ENCODE peak calls at places on chromosomes 5 and 9, in four cellular contexts. T, L, N and C are unnamed samples.

GRCh38 chr9:107465467-107466451 is 23.8 kb downstream of the KLF4 start:
- DNase-seq in T (peak; percentile 65), L (no peak), N (no peak), C (no peak)

GRCh38 chr5:116478461-116478860 is 96.2 kb downstream of the SEMA6A start:
- DNase-seq in T (no peak), L (no peak), N (no peak), C (no peak)

GRCh38 chr5:112254303-112254702 is 164.8 kb downstream of the EPB41L4A start:
- DNase-seq in T (no peak), L (no peak), N (no peak), C (no peak)

GRCh38 chr5:72210913-72211670 is 103.8 kb downstream of the MAP1B start:
- DNase-seq in T (peak; percentile 87), L (no peak), N (no peak), C (peak; percentile 82)

GRCh38 chr9:122374885-122375420 is 4.1 kb downstream of the PTGS1 start:
- DNase-seq in T (peak; percentile 40), L (no peak), N (peak; percentile 31), C (no peak)

GRCh38 chr5:112784726-112785125 is 47.0 kb downstream of the APC start:
- DNase-seq in T (no peak), L (no peak), N (no peak), C (no peak)

GRCh38 chr5:88536146-88536545 is 267.5 kb upstream of the TMEM161B start:
- DNase-seq in T (peak; percentile 11), L (no peak), N (peak; percentile 5), C (no peak)

GRCh38 chr5:137199966-137200365 is 299.2 kb downstream of the SPOCK1 start:
- DNase-seq in T (peak; percentile 63), L (no peak), N (no peak), C (no peak)

GRCh38 chr9:83013867-83014605 is 48.9 kb downstream of the RASEF start:
- DNase-seq in T (peak; percentile 89), L (no peak), N (no peak), C (no peak)

GRCh38 chr5:75362474-75362975 is 25.5 kb downstream of the HMGCR start:
- DNase-seq in T (no peak), L (no peak), N (no peak), C (no peak)

GRCh38 chr5:110900829-110901228 is 162.0 kb downstream of the SLC25A46 start:
- DNase-seq in T (peak; percentile 91), L (no peak), N (no peak), C (no peak)

GRCh38 chr5:173010021-173010420 is 26.4 kb downstream of the ATP6V0E1 start:
- DNase-seq in T (peak; percentile 28), L (no peak), N (no peak), C (no peak)

GRCh38 chr9:98905015-98905414 is 38.7 kb upstream of the COL15A1 start:
- DNase-seq in T (no peak), L (no peak), N (no peak), C (no peak)

GRCh38 chr5:135208555-135209494 is 174.8 kb upstream of the PITX1 start:
- DNase-seq in T (peak; percentile 98), L (no peak), N (peak; percentile 87), C (peak; percentile 72)

GRCh38 chr5:150164640-150165039 is 1.9 kb upstream of the CDX1 start:
- DNase-seq in T (no peak), L (no peak), N (no peak), C (no peak)

GRCh38 chr5:31990701-31991110 is 183.4 kb downstream of the GOLPH3 start:
- DNase-seq in T (peak; percentile 85), L (no peak), N (peak; percentile 72), C (no peak)

GRCh38 chr9:127711831-127712274 is 3.6 kb downstream of the PTRH1 start:
- DNase-seq in T (no peak), L (no peak), N (no peak), C (no peak)

GRCh38 chr5:173753307-173754168 is 134.6 kb upstream of the CPEB4 start:
- DNase-seq in T (no peak), L (no peak), N (no peak), C (no peak)

GRCh38 chr5:172235132-172235780 is 41.3 kb downstream of the EFCAB9 start:
- DNase-seq in T (no peak), L (no peak), N (no peak), C (no peak)

GRCh38 chr5:68740204-68740910 is 353.5 kb upstream of the SLC30A5 start:
- DNase-seq in T (no peak), L (no peak), N (no peak), C (no peak)

GRCh38 chr5:113367586-113367985 is 67.2 kb downstream of the TSSK1B start:
- DNase-seq in T (no peak), L (no peak), N (no peak), C (no peak)

GRCh38 chr5:171736976-171737848 is 48.4 kb upstream of the SMIM23 start:
- DNase-seq in T (no peak), L (no peak), N (no peak), C (no peak)

GRCh38 chr5:67773439-67773988 is 442.0 kb upstream of the PIK3R1 start:
- DNase-seq in T (no peak), L (no peak), N (no peak), C (no peak)

GRCh38 chr9:136409557-136410455 is 608 bp downstream of the ENTR1 start:
- DNase-seq in T (peak; percentile 66), L (no peak), N (no peak), C (no peak)

GRCh38 chr9:127562841-127563523 is 49.1 kb upstream of the STXBP1 start:
- DNase-seq in T (peak; percentile 93), L (no peak), N (no peak), C (peak; percentile 74)

GRCh38 chr5:98569288-98569687 is 204.2 kb upstream of the RGMB start:
- DNase-seq in T (no peak), L (no peak), N (no peak), C (no peak)

GRCh38 chr9:134444040-134444315 is 117.7 kb downstream of the RXRA start:
- DNase-seq in T (no peak), L (no peak), N (no peak), C (no peak)

GRCh38 chr5:25975881-25976280 is 1062.5 kb downstream of the CDH9 start:
- DNase-seq in T (no peak), L (no peak), N (no peak), C (no peak)

GRCh38 chr5:154714271-154714986 is 40.7 kb upstream of the LARP1 start:
- DNase-seq in T (peak; percentile 66), L (no peak), N (no peak), C (no peak)

GRCh38 chr9:5563417-5563815 is 53.1 kb downstream of the PDCD1LG2 start:
- DNase-seq in T (peak; percentile 17), L (no peak), N (no peak), C (no peak)

GRCh38 chr5:19314840-19315239 is 673.2 kb downstream of the CDH18 start:
- DNase-seq in T (peak; percentile 53), L (no peak), N (no peak), C (peak; percentile 15)

GRCh38 chr5:81017320-81017719 is 57.2 kb downstream of the RASGRF2 start:
- DNase-seq in T (no peak), L (no peak), N (no peak), C (no peak)

GRCh38 chr9:96751815-96752214 is 26.1 kb downstream of the ZNF510 start:
- DNase-seq in T (no peak), L (no peak), N (no peak), C (no peak)

GRCh38 chr5:120516799-120517198 is 52.7 kb downstream of the PRR16 start:
- DNase-seq in T (peak; percentile 14), L (no peak), N (no peak), C (no peak)

GRCh38 chr5:10352404-10353240 is 873 bp upstream of the MARCHF6 start:
- DNase-seq in T (peak; percentile 53), L (no peak), N (no peak), C (no peak)

GRCh38 chr9:38644601-38645000 is 24.2 kb upstream of the ANKRD18A start:
- DNase-seq in T (no peak), L (no peak), N (no peak), C (no peak)

GRCh38 chr9:133256686-133257091 is 18.3 kb downstream of the ABO start:
- DNase-seq in T (no peak), L (no peak), N (no peak), C (no peak)